ENCODE peak calls at places on chromosome 7, in nine cellular contexts. H is kidney epithelial cell; Y is small intestine; E is GM23248; G is uterus; U is BJ; Z is upper lobe of right lung; O is psoas muscle; B is effector memory CD4-positive, alpha-beta T cell. F is an unnamed sample.

GRCh38 chr7:142930126-142930730 is 3.3 kb downstream of the TRPV5 start:
- DNase-seq in O (no peak), Y (no peak), Z (no peak), B (no peak), E (no peak), G (no peak), U (no peak), H (no peak), F (no peak)

GRCh38 chr7:122675621-122676020 is 23.3 kb downstream of the RNF133 start:
- DNase-seq in Z (no peak), O (no peak), E (no peak), H (no peak), G (no peak), Y (no peak), U (no peak), B (no peak), F (no peak)

GRCh38 chr7:129707910-129708490 is 96.5 kb downstream of the NRF1 start:
- DNase-seq in Y (no peak), U (no peak), O (no peak), Z (no peak), G (no peak), E (no peak), H (no peak), B (no peak), F (no peak)

GRCh38 chr7:117122536-117122935 is 169.2 kb downstream of the ST7 start:
- DNase-seq in G (no peak), B (no peak), H (no peak), O (no peak), U (no peak), Z (no peak), E (no peak), Y (no peak), F (no peak)

GRCh38 chr7:69062020-69062760 is 536.1 kb upstream of the AUTS2 start:
- DNase-seq in H (no peak), O (no peak), B (no peak), Z (no peak), Y (no peak), U (peak; percentile 1), G (no peak), E (peak; percentile 4), F (no peak)

GRCh38 chr7:83921798-83922607 is 272.6 kb downstream of the SEMA3A start:
- DNase-seq in Y (no peak), O (no peak), H (no peak), E (peak; percentile 73), U (peak; percentile 1), B (no peak), G (no peak), Z (no peak), F (peak; percentile 40)

GRCh38 chr7:36034020-36034419 is 119.0 kb upstream of the EEPD1 start:
- DNase-seq in G (no peak), H (peak; percentile 37), Y (no peak), E (peak; percentile 96), B (no peak), U (no peak), Z (no peak), O (no peak), F (peak; percentile 88)

GRCh38 chr7:2633538-2634264 is 1.9 kb downstream of the TTYH3 start:
- DNase-seq in E (peak; percentile 97), Y (no peak), B (no peak), O (peak; percentile 80), Z (peak; percentile 78), U (peak; percentile 61), G (peak; percentile 78), H (no peak), F (peak; percentile 74)

GRCh38 chr7:159012353-159013069 is 132.2 kb downstream of the VIPR2 start:
- DNase-seq in B (no peak), Z (peak; percentile 85), Y (peak; percentile 27), G (no peak), O (peak; percentile 54), E (peak; percentile 4), H (no peak), U (no peak), F (no peak)

GRCh38 chr7:103648135-103648534 is 202.1 kb upstream of the SLC26A5 start:
- DNase-seq in B (no peak), U (no peak), O (no peak), Z (no peak), H (no peak), E (no peak), Y (no peak), G (no peak), F (no peak)

GRCh38 chr7:45506059-45506458 is 68.1 kb upstream of the ADCY1 start:
- DNase-seq in E (no peak), U (no peak), G (no peak), Z (no peak), O (no peak), B (no peak), Y (no peak), H (no peak), F (no peak)

GRCh38 chr7:146544748-146545147 is 428.1 kb downstream of the CNTNAP2 start:
- DNase-seq in Y (no peak), G (no peak), Z (no peak), B (no peak), E (no peak), H (no peak), O (no peak), U (no peak), F (no peak)

GRCh38 chr7:18770154-18770807 is 274.7 kb downstream of the HDAC9 start:
- DNase-seq in E (peak; percentile 85), O (no peak), Y (no peak), G (no peak), U (peak; percentile 74), B (no peak), Z (no peak), H (peak; percentile 47), F (peak; percentile 73)

GRCh38 chr7:45598697-45599520 is 24.7 kb downstream of the ADCY1 start:
- DNase-seq in E (no peak), U (no peak), Y (no peak), G (no peak), B (no peak), H (no peak), Z (no peak), O (no peak), F (no peak)

GRCh38 chr7:111098011-111098925 is 7.3 kb downstream of the LRRN3 start:
- DNase-seq in O (no peak), G (no peak), Y (peak; percentile 51), H (no peak), Z (no peak), U (no peak), E (peak; percentile 70), B (no peak), F (peak; percentile 31)

GRCh38 chr7:130794619-130794922 is 60.6 kb upstream of the KLF14 start:
- DNase-seq in Y (no peak), Z (no peak), U (no peak), O (no peak), H (no peak), E (no peak), B (no peak), G (no peak), F (peak; percentile 8)

GRCh38 chr7:39810204-39810642 is 139.8 kb upstream of the CDK13 start:
- DNase-seq in Z (no peak), Y (peak; percentile 61), B (no peak), H (no peak), G (no peak), O (no peak), U (no peak), E (no peak), F (peak; percentile 24)

GRCh38 chr7:77975672-77976480 is 177.3 kb downstream of the PHTF2 start:
- DNase-seq in E (no peak), O (no peak), Z (no peak), B (no peak), G (no peak), Y (no peak), U (no peak), H (no peak), F (no peak)

DNA sequence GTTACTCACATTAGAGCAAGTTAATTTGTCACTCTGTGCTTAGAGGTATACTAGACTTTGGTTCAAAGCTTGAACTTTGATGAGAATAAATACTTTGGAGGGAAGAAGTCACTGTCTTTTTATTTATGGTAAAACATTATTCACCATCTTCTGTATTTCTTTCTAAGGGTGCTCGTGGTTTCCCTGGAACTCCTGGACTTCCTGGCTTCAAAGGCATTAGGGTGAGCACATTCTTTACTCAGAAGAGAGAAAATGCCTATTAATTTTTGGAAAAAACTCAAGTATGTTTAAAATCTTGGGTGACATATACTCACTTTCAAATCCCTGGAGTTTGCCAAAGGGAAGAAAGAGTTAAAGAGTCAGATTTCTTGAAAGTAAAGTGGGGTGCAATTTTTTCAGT is 10.8 kb downstream of the COL1A2 start:
- DNase-seq in G (no peak), Z (no peak), H (no peak), E (peak; percentile 32), O (no peak), Y (no peak), U (no peak), B (no peak), F (no peak)
- H3K36me3 ChIP-seq in G (no peaks in the 10 kb centered on the region), Z (peaks cover 40% of the 10 kb centered on the region), H (no peaks in the 10 kb centered on the region), E (peaks cover 100% of the 10 kb centered on the region), O (peaks cover 13% of the 10 kb centered on the region), Y (no peaks in the 10 kb centered on the region), U (peaks cover 19% of the 10 kb centered on the region), B (no peaks in the 10 kb centered on the region), F (no peaks in the 10 kb centered on the region)

GRCh38 chr7:50306491-50307367 is 2.2 kb downstream of the IKZF1 start:
- DNase-seq in Z (no peak), Y (no peak), B (no peak), G (no peak), H (no peak), O (no peak), E (no peak), U (no peak), F (no peak)
- H3K4me3 ChIP-seq in Z (peak overlapping the region; percentile 53), Y (peak overlapping the region; percentile 41), B (peak overlapping the region; percentile 79), G (no peak overlapping the region), H (no peak overlapping the region), O (peak overlapping the region; percentile 59), E (no peak overlapping the region), U (no peak overlapping the region), F (no peak overlapping the region)

DNA sequence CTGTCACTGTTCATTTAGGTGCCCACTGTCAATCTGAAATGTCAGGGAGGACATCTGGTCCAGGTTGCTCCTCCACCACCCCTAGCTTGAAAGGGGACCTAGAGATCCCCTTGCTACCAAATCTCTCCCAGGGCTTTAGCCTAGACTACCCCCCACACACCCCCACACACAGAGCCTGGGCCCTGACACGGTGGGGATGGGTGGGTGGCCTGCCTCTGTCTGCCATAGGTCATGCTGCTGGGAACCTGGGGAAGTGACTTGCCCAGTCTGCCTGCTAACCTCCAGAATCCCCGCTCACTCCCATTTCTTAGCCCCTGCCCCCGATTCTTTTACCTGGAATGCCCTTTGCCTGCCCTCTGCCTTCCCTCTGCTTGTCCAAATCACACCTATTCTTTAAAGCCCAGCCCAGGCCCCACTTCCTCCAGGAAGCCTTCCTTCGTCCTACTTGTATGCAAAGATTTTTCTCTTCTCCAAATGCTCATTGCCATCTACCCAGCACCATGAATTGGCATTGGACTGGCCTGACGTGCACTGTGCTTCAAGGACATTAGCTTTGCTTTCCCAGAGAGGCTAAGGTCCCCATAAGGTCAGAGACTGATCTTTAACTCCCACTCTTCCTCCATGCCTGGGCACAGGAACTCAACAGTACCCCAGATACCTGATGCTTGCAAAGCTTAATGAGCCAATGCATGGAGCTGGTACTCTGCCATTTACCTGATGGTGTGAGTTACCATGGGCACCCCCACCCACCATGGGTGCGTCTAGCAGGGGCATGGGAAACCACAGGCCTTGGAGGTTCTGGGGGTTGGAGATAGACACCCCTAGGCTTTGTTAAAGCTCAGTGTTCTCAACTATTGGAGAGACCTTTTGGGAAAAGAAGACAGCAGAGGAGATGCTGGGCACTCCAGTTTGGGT is 1.9 kb upstream of the SMARCD3 start:
- DNase-seq in B (no peak), E (no peak), Z (no peak), O (no peak), G (no peak), H (no peak), Y (no peak), U (no peak), F (no peak)
- H3K27me3 ChIP-seq in B (peaks cover 30% of the 10 kb centered on the region), E (no peaks in the 10 kb centered on the region), Z (peaks cover 10% of the 10 kb centered on the region), O (no peaks in the 10 kb centered on the region), G (no peaks in the 10 kb centered on the region), H (peaks cover 9% of the 10 kb centered on the region), Y (peaks cover 7% of the 10 kb centered on the region), U (peaks cover 2% of the 10 kb centered on the region), F (peaks cover 7% of the 10 kb centered on the region)

GRCh38 chr7:138510003-138510402 is 49.9 kb downstream of the TRIM24 start:
- DNase-seq in U (no peak), Z (no peak), B (no peak), G (no peak), E (no peak), Y (no peak), H (no peak), O (no peak), F (no peak)
- H3K36me3 ChIP-seq in U (peaks cover 4% of the 10 kb centered on the region), Z (peaks cover 13% of the 10 kb centered on the region), B (peaks cover 10% of the 10 kb centered on the region), G (no peaks in the 10 kb centered on the region), E (no peaks in the 10 kb centered on the region), Y (peaks cover 3% of the 10 kb centered on the region), H (peaks cover 1% of the 10 kb centered on the region), O (no peaks in the 10 kb centered on the region), F (no peaks in the 10 kb centered on the region)

F was measured in bronchial epithelial cell.